ENCODE peak calls at places on chromosomes 7 and 10, in seven cellular contexts. O is IMR-90, I is neuronal stem cell, B is mesendoderm, W is mesenchymal stem cell, Y is H1, M is trophoblast cell. A is an unnamed sample.

GRCh38 chr7:135501402-135501801 is 8.5 kb downstream of the CNOT4 start:
- DNase-seq in O (peak), I (no peak), B (no peak), W (peak), Y (no peak), M (no peak), A (no peak)

GRCh38 chr7:142420554-142421362 is 162.9 kb upstream of the PRSS58 start:
- DNase-seq in O (peak), I (no peak), B (peak), W (peak), Y (no peak), M (peak), A (peak)

GRCh38 chr10:94052901-94053638 is 59.3 kb downstream of the PLCE1 start:
- DNase-seq in O (no peak), I (no peak), B (no peak), W (no peak), Y (no peak), M (no peak), A (no peak)

GRCh38 chr7:70239930-70240329 is 641.7 kb downstream of the AUTS2 start:
- DNase-seq in O (no peak), I (no peak), B (no peak), W (no peak), Y (no peak), M (no peak), A (no peak)

GRCh38 chr10:69232736-69233135 is 12.6 kb downstream of the HKDC1 start:
- DNase-seq in O (no peak), I (no peak), B (no peak), W (no peak), Y (no peak), M (no peak), A (no peak)

GRCh38 chr7:20532841-20533240 is 82.6 kb upstream of the ABCB5 start:
- DNase-seq in O (no peak), I (no peak), B (no peak), W (no peak), Y (no peak), M (no peak), A (no peak)

GRCh38 chr10:78852856-78853255 is 215.9 kb upstream of the ZMIZ1 start:
- DNase-seq in O (peak), I (no peak), B (peak), W (no peak), Y (peak), M (no peak), A (peak)

GRCh38 chr10:70458329-70459060 is 17.0 kb upstream of the NODAL start:
- DNase-seq in O (peak), I (peak), B (peak), W (peak), Y (peak), M (no peak), A (peak)

GRCh38 chr10:132489053-132489703 is 48.4 kb upstream of the INPP5A start:
- DNase-seq in O (peak), I (no peak), B (no peak), W (no peak), Y (no peak), M (no peak), A (peak)

GRCh38 chr7:101815826-101816488 is 1.5 kb upstream of the CUX1 start:
- DNase-seq in O (peak), I (peak), B (peak), W (peak), Y (peak), M (peak), A (peak)

GRCh38 chr7:134720091-134720935 is 59.1 kb upstream of the CALD1 start:
- DNase-seq in O (peak), I (no peak), B (no peak), W (peak), Y (no peak), M (no peak), A (no peak)

GRCh38 chr10:111076191-111076681 is 593 bp upstream of the ADRA2A start:
- DNase-seq in O (peak), I (peak), B (peak), W (peak), Y (peak), M (peak), A (peak)

GRCh38 chr7:93055543-93056107 is 62.2 kb downstream of the SAMD9 start:
- DNase-seq in O (peak), I (no peak), B (peak), W (peak), Y (no peak), M (no peak), A (no peak)

GRCh38 chr7:3082831-3083230 is 39.2 kb upstream of the CARD11 start:
- DNase-seq in O (no peak), I (no peak), B (peak), W (no peak), Y (no peak), M (no peak), A (no peak)

GRCh38 chr7:46681865-46682503 is 760.9 kb upstream of the IGFBP3 start:
- DNase-seq in O (no peak), I (no peak), B (no peak), W (no peak), Y (no peak), M (no peak), A (no peak)

GRCh38 chr7:37245544-37245943 is 203.1 kb downstream of the ELMO1 start:
- DNase-seq in O (no peak), I (no peak), B (no peak), W (no peak), Y (no peak), M (no peak), A (no peak)

GRCh38 chr7:103412151-103412550 is 33.9 kb downstream of the SLC26A5 start:
- DNase-seq in O (no peak), I (no peak), B (no peak), W (no peak), Y (no peak), M (no peak), A (no peak)

GRCh38 chr7:147861058-147861716 is 729.4 kb upstream of the C7orf33 start:
- DNase-seq in O (no peak), I (no peak), B (no peak), W (no peak), Y (no peak), M (no peak), A (no peak)

GRCh38 chr7:77838929-77839491 is 40.4 kb downstream of the PHTF2 start:
- DNase-seq in O (no peak), I (no peak), B (peak), W (no peak), Y (no peak), M (no peak), A (no peak)

GRCh38 chr7:49398730-49399129 is 374.7 kb upstream of the VWC2 start:
- DNase-seq in O (no peak), I (no peak), B (peak), W (no peak), Y (no peak), M (no peak), A (no peak)

GRCh38 chr10:35421553-35422178 is 85.4 kb downstream of the CCNY start:
- DNase-seq in O (peak), I (no peak), B (peak), W (peak), Y (no peak), M (peak), A (no peak)

GRCh38 chr7:99190359-99191009 is 17.4 kb downstream of the KPNA7 start:
- DNase-seq in O (no peak), I (no peak), B (no peak), W (no peak), Y (no peak), M (no peak), A (no peak)

GRCh38 chr7:51304729-51305128 is 11.9 kb downstream of the COBL start:
- DNase-seq in O (no peak), I (no peak), B (peak), W (no peak), Y (no peak), M (no peak), A (no peak)

GRCh38 chr7:107563761-107564552 is at the start of the genes COG5 and DUS4L:
- DNase-seq in O (peak), I (peak), B (peak), W (peak), Y (peak), M (peak), A (peak)

GRCh38 chr10:118447478-118447877 is 105.4 kb upstream of the FAM204A start:
- DNase-seq in O (no peak), I (no peak), B (no peak), W (no peak), Y (no peak), M (no peak), A (no peak)

GRCh38 chr10:42974693-42975002 is 102.2 kb upstream of the RET start:
- DNase-seq in O (no peak), I (no peak), B (no peak), W (no peak), Y (no peak), M (no peak), A (no peak)

GRCh38 chr7:121372376-121373024 is 23.6 kb downstream of the FAM3C start:
- DNase-seq in O (peak), I (no peak), B (no peak), W (peak), Y (no peak), M (no peak), A (no peak)

GRCh38 chr7:41700044-41700471 is 2.8 kb downstream of the INHBA start:
- DNase-seq in O (peak), I (no peak), B (no peak), W (peak), Y (peak), M (no peak), A (no peak)
- H3K27ac ChIP-seq in O (peak), I (no peak), B (no peak), W (peak), Y (no peak), M (peak), A (no peak)

GRCh38 chr10:17066000-17066399 is 63.6 kb downstream of the CUBN start:
- DNase-seq in O (peak), I (no peak), B (no peak), W (no peak), Y (no peak), M (no peak), A (no peak)

GRCh38 chr10:17066801-17067200 is 62.8 kb downstream of the CUBN start:
- DNase-seq in O (no peak), I (no peak), B (no peak), W (no peak), Y (no peak), M (no peak), A (no peak)

GRCh38 chr10:17062493-17063487 is 66.8 kb downstream of the CUBN start:
- DNase-seq in O (peak), I (no peak), B (peak), W (peak), Y (no peak), M (peak), A (no peak)

GRCh38 chr10:17065273-17065672 is 64.3 kb downstream of the CUBN start:
- DNase-seq in O (no peak), I (no peak), B (no peak), W (no peak), Y (no peak), M (no peak), A (no peak)

GRCh38 chr10:17064435-17064834 is 65.2 kb downstream of the CUBN start:
- DNase-seq in O (peak), I (no peak), B (no peak), W (no peak), Y (no peak), M (no peak), A (no peak)
- H3K23ac ChIP-seq in O (peak), I (no peak), B (no peak), W (no peak), Y (no peak), M (no peak), A (no peak)

GRCh38 chr7:80748302-80749042 is 110.0 kb downstream of the CD36 start:
- DNase-seq in O (no peak), I (no peak), B (no peak), W (no peak), Y (no peak), M (no peak), A (no peak)
- H3K9ac ChIP-seq in O (no peak), I (no peak), B (no peak), W (no peak), Y (no peak), M (no peak), A (no peak)

GRCh38 chr7:27709137-27710075 is 30.6 kb upstream of the TAX1BP1 start:
- DNase-seq in O (peak), I (no peak), B (no peak), W (peak), Y (no peak), M (no peak), A (no peak)
- H3K27ac ChIP-seq in O (no peak), I (no peak), B (no peak), W (no peak), Y (no peak), M (no peak), A (no peak)

DNA sequence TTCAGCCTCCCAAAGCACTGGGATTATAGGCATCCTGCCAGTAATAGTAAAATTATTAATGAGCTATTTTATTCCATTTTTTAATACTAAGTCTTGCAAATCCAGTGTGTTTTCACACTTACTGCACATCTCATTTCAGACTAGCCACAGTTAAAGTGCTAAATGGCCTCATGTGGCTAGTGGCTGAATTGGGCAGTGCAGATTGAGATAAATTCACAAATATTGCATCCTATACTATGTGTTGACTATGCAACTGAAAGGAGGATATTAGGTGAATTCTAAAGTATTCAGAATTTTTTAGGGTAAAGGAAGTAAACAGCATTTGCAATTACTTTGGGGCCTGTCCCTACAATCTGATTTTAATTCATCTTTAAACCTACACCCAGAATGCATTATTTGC is 10.2 kb downstream of the APBB1IP start:
- DNase-seq in O (no peak), I (no peak), B (no peak), W (no peak), Y (no peak), M (no peak), A (no peak)
- H3K23ac ChIP-seq in O (no peak), I (no peak), B (no peak), W (no peak), Y (no peak), M (no peak), A (no peak)